ENCODE peak calls at places on chromosomes 16 and 17, in seven cellular contexts. G is HepG2, B is H1, D is IMR-90, K is GM12878, S is K562, Q is SK-N-SH. X is an unnamed sample.

GRCh38 chr17:73052923-73053322 is 39.6 kb downstream of the SLC39A11 start:
- DNase-seq in G (no peak), K (no peak), S (no peak), B (no peak), D (no peak), Q (no peak), X (no peak)

GRCh38 chr17:21239680-21240374 is 13.4 kb downstream of the NATD1 start:
- DNase-seq in G (peak), Q (peak), S (peak), D (peak), B (peak), K (no peak), X (peak)

GRCh38 chr17:28807925-28808641 is 34.5 kb downstream of the FAM222B start:
- DNase-seq in D (peak), G (peak), Q (no peak), K (no peak), B (no peak), S (peak), X (peak)

GRCh38 chr17:29570521-29570920 is 2.0 kb downstream of the TP53I13 start:
- DNase-seq in D (no peak), S (no peak), G (no peak), Q (no peak), B (peak), K (no peak), X (no peak)

GRCh38 chr16:82638095-82638798 is 11.5 kb downstream of the CDH13 start:
- DNase-seq in B (no peak), S (no peak), Q (no peak), D (peak), K (no peak), G (no peak), X (no peak)

GRCh38 chr17:77869041-77869595 is 89.4 kb upstream of the TNRC6C start:
- DNase-seq in D (no peak), Q (no peak), B (no peak), S (no peak), K (no peak), G (no peak), X (no peak)

GRCh38 chr16:66510711-66511614 is 39.0 kb downstream of the TK2 start:
- DNase-seq in S (no peak), Q (no peak), B (no peak), K (no peak), D (no peak), G (no peak), X (peak)

GRCh38 chr16:68074850-68075249 is 10.3 kb upstream of the NFATC3 start:
- DNase-seq in G (no peak), D (no peak), K (peak), B (no peak), S (no peak), Q (no peak), X (no peak)

GRCh38 chr16:85205747-85206471 is 93.6 kb upstream of the CIBAR2 start:
- DNase-seq in D (peak), G (peak), K (no peak), Q (peak), S (no peak), B (no peak), X (peak)

GRCh38 chr17:2703606-2704005 is 8.0 kb downstream of the CLUH start:
- DNase-seq in S (no peak), G (no peak), B (no peak), Q (no peak), K (no peak), D (no peak), X (no peak)

GRCh38 chr17:3636908-3637373 is 381 bp downstream of the CTNS start:
- DNase-seq in S (no peak), D (no peak), K (no peak), Q (no peak), G (no peak), B (no peak), X (no peak)

GRCh38 chr17:78884148-78884870 is 18.7 kb downstream of the CEP295NL start:
- DNase-seq in D (no peak), K (no peak), B (peak), Q (no peak), S (no peak), G (no peak), X (no peak)

GRCh38 chr17:48429638-48430586 is at the start of gene SKAP1:
- DNase-seq in Q (peak), G (no peak), D (no peak), S (no peak), B (peak), K (no peak), X (no peak)

GRCh38 chr17:65560628-65561371 is 648 bp downstream of the AXIN2 start:
- DNase-seq in Q (peak), B (peak), S (peak), K (no peak), G (peak), D (peak), X (peak)

GRCh38 chr16:69187387-69187890 is 475 bp downstream of the SNTB2 start:
- DNase-seq in Q (peak), S (peak), D (no peak), K (no peak), G (no peak), B (peak), X (peak)

GRCh38 chr17:80790021-80790765 is 201.4 kb upstream of the CHMP6 start:
- DNase-seq in S (no peak), K (peak), B (no peak), G (no peak), D (no peak), Q (no peak), X (no peak)
- TF ChIP-seq RFX5 in S (no peak), K (no peak), B (no peak), G (no peak), D (no peak), Q (no peak), X (no peak)

GRCh38 chr17:57935833-57936807 is 19.1 kb downstream of the CUEDC1 start:
- DNase-seq in K (no peak), B (no peak), Q (peak), G (peak), D (peak), S (no peak), X (no peak)
- TF ChIP-seq RFX5 in K (no peak), B (no peak), Q (no peak), G (no peak), D (no peak), S (no peak), X (no peak)

DNA sequence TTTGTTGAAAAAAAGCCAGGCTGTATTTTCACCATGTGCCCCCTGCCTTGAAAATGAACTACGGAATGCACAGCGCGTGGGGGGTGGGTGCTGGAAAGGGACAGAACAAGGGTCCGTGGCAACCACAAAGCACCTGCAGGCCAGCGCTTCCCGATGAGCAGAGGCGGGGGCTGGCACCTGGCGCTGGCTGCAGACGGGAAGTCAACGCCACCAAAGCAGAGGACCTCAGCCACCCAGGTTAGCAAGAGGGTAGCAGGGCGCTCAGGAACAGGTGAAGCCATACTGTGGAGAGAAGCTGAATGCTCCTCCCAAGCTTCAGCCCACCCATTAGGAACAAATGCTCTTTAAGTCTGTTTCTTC is 64.7 kb downstream of the KLHDC4 start:
- DNase-seq in B (no peak), Q (no peak), G (no peak), D (no peak), S (no peak), K (no peak), X (no peak)
- TF ChIP-seq RFX5 in B (no peak), Q (no peak), G (no peak), D (no peak), S (no peak), K (no peak), X (no peak)

GRCh38 chr16:87201052-87201451 is 116.1 kb downstream of the C16orf95 start:
- DNase-seq in B (no peak), Q (no peak), G (no peak), K (no peak), S (no peak), D (peak), X (no peak)
- TF ChIP-seq RFX5 in B (no peak), Q (no peak), G (no peak), K (no peak), S (no peak), D (no peak), X (no peak)

GRCh38 chr16:3091551-3091950 is 7.5 kb downstream of the ZSCAN10 start:
- DNase-seq in B (no peak), K (no peak), S (no peak), Q (no peak), G (no peak), D (no peak), X (no peak)

GRCh38 chr16:3095869-3096268 is 3.2 kb downstream of the ZSCAN10 start:
- DNase-seq in G (no peak), Q (peak), D (no peak), B (no peak), K (no peak), S (peak), X (peak)

GRCh38 chr16:3094289-3095027 is 4.6 kb downstream of the ZSCAN10 start:
- DNase-seq in K (no peak), Q (peak), G (peak), D (peak), B (peak), S (peak), X (no peak)

GRCh38 chr16:3089717-3090592 is 9.1 kb downstream of the ZSCAN10 start:
- DNase-seq in K (no peak), Q (peak), B (no peak), G (no peak), D (no peak), S (no peak), X (no peak)

DNA sequence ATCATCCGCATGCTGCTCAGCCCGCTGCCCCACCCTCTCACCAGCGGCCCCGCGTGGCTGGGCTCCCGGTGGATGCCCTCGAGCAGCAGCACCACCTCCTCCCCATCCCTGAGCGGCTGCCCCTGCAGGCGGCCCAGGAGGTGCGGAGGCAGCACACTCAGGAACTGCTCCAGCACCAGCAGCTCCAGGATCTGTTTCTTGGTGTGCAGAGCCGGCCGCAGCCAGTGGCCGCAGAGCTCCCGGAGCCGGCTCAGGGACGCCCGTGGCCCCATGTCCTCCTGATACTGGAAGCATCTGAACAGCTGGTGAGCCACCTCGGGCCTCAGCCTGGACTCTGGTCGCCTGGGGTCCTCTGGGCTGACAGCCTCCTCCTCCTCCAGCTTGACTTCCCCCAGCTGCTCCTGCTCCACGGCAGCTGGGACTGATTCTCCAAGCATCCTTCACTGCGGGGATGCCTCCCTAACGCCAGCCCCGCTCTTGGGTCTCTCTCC is 6.5 kb downstream of the ZSCAN10 start:
- DNase-seq in B (no peak), D (no peak), Q (peak), G (no peak), S (no peak), K (no peak), X (no peak)
- TF ChIP-seq RFX5 in B (no peak), D (no peak), Q (no peak), G (no peak), S (no peak), K (no peak), X (no peak)

DNA sequence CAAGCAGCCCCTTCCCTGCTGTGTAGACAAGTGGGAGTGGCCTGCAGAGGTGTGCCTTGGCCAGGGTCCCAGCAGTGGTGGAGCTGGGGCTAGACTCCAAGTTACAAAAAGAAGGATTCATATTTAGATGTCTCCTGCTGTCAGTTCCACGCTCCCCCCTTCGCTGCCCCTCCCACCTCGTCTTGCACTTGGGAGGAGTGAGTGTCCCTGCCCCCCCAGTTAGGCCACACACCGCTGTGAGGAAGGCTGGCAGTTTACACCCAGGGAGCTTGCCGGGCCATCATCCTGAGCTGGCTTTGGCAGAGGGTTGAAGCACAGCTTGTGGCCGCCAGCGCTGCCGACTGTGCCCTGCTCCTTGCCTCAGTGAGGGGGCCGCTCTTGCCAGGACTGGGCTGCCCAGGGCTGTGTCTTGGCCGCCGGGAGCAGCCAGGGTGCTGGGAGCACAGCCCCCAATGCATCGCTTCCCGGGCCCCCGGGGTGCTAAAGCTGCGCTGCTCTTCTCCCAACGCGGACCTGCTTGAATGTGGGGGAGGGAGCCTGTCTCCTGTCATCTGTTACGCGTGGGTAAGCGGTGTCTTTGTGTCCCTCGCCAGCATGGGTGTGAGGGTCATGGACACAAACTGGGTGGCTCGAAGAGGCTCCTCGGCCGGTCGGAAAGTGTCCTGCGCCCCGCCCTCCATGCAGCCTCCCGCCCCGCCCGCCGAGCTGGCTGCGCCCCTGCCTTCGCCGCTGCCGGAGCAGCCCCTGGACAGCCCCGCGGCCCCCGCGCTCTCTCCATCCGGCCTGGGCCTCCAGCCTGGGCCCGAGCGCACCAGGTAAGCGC is 44.1 kb downstream of the ELAC2 start:
- DNase-seq in Q (no peak), K (no peak), D (no peak), S (no peak), B (peak), G (no peak), X (no peak)
- TF ChIP-seq RFX5 in Q (no peak), K (no peak), D (no peak), S (no peak), B (no peak), G (no peak), X (no peak)